ENCODE peak calls at places on chromosomes 11 and 22, in four cellular contexts. L, U, W and Q are unnamed samples. For H3K4me1, the result is how much of the 10 kb centered on the place peaks cover.

GRCh38 chr11:16986434-16987204 is 27.6 kb downstream of the PLEKHA7 start:
- DNase-seq in L (no peak), U (no peak), W (no peak), Q (no peak)

GRCh38 chr11:45178890-45179663 is 32.6 kb downstream of the PRDM11 start:
- DNase-seq in L (no peak), U (no peak), W (no peak), Q (no peak)

GRCh38 chr11:111000400-111001090 is 245.0 kb upstream of the POU2AF2 start:
- DNase-seq in L (no peak), U (no peak), W (peak), Q (no peak)

GRCh38 chr22:33013531-33014162 is 44.5 kb downstream of the SYN3 start:
- DNase-seq in L (no peak), U (no peak), W (no peak), Q (no peak)

GRCh38 chr11:2446590-2447252 is 1.9 kb downstream of the KCNQ1 start:
- DNase-seq in L (no peak), U (no peak), W (peak), Q (peak)

GRCh38 chr11:117384045-117384444 is 56.4 kb downstream of the CEP164 start:
- DNase-seq in L (peak), U (no peak), W (no peak), Q (no peak)

GRCh38 chr11:3810446-3810845 is 2.1 kb downstream of the PGAP2 start:
- DNase-seq in L (no peak), U (no peak), W (no peak), Q (no peak)

GRCh38 chr11:33329705-33330329 is 72.6 kb downstream of the HIPK3 start:
- DNase-seq in L (peak), U (no peak), W (peak), Q (no peak)

GRCh38 chr22:19887251-19887985 is 32.7 kb upstream of the GNB1L start:
- DNase-seq in L (no peak), U (no peak), W (no peak), Q (no peak)

GRCh38 chr22:44118645-44119315 is 61.9 kb upstream of the PARVG start:
- DNase-seq in L (peak), U (no peak), W (no peak), Q (no peak)

GRCh38 chr22:37970864-37971263 is 13.5 kb downstream of the SOX10 start:
- DNase-seq in L (no peak), U (no peak), W (no peak), Q (no peak)

GRCh38 chr22:29716814-29717213 is 3.0 kb upstream of the CABP7 start:
- DNase-seq in L (no peak), U (peak), W (no peak), Q (no peak)

GRCh38 chr11:128465946-128466688 is 121.2 kb downstream of the ETS1 start:
- DNase-seq in L (no peak), U (no peak), W (no peak), Q (no peak)

GRCh38 chr11:61959026-61959608 is 8.3 kb downstream of the FTH1 start:
- DNase-seq in L (no peak), U (no peak), W (no peak), Q (no peak)

GRCh38 chr11:64854534-64855502 is 10.4 kb upstream of the CDC42BPG start:
- DNase-seq in L (peak), U (no peak), W (no peak), Q (peak)

GRCh38 chr22:50012201-50013181 is at the start of gene IL17REL:
- DNase-seq in L (peak), U (peak), W (peak), Q (no peak)

GRCh38 chr22:39916496-39916895 is 15.6 kb downstream of the GRAP2 start:
- DNase-seq in L (no peak), U (no peak), W (no peak), Q (no peak)

GRCh38 chr22:39920134-39920743 is 19.4 kb downstream of the GRAP2 start:
- DNase-seq in L (no peak), U (no peak), W (no peak), Q (no peak)

GRCh38 chr22:39915295-39915726 is 14.4 kb downstream of the GRAP2 start:
- DNase-seq in L (no peak), U (no peak), W (no peak), Q (no peak)

GRCh38 chr22:39917091-39917703 is 16.3 kb downstream of the GRAP2 start:
- DNase-seq in L (no peak), U (no peak), W (no peak), Q (no peak)

GRCh38 chr22:39917776-39918493 is 17.1 kb downstream of the GRAP2 start:
- DNase-seq in L (no peak), U (no peak), W (peak), Q (no peak)
- H3K4me1 ChIP-seq in L (under half), U (under half), W (under half), Q (under half)

DNA sequence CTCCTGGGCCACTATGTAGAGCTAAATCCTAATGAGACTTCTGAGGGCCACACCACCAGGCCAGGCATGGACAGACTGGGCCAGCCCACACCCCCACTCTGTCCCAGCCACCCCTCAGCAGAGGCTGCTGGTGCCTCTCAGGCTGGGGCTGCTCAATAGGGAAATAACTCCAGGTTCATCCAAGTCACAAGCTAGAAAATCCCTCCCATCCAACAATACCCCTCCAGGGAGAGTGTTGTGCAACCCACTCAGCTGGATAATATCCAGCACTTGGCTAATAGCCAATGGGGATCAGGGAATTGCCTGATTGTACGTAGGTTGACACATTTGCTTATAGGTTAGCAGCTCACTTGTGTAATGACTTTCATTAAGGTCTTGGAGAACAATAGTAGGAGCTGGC is 64.1 kb upstream of the WNT11 start:
- DNase-seq in L (no peak), U (no peak), W (no peak), Q (peak)
- TF ChIP-seq POLR2AphosphoS5 in L (peak), U (no peak), W (no peak), Q (peak)

GRCh38 chr11:69944146-69944795 is 125.1 kb upstream of the FGF3 start:
- DNase-seq in L (no peak), U (no peak), W (no peak), Q (no peak)
- H3K4me1 ChIP-seq in L (under half), U (under half), W (under half), Q (under half)

DNA sequence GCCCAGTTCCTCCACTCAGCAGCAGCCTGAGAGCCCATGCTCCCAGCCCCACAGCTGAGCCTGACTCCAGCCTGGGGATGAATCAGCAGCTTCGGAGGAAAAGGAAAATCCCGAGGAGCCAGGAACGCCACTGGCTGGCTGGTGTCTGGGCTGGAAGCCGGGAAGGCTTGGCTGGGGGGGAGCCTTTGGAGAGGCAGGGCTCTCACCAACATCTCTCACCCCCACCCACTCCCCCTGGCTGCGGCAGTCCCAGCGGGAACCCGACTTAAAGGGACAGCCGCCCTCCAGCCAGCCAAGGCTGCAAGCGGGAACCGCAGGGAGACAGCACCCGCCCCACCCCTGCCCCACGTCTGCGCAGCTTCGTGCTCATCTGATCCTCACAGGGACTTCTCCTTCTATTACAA is 28.4 kb downstream of the KIAA0930 start:
- DNase-seq in L (peak), U (no peak), W (peak), Q (peak)
- TF ChIP-seq POLR2AphosphoS5 in L (no peak), U (no peak), W (no peak), Q (no peak)

GRCh38 chr11:114179234-114179941 is 116.8 kb upstream of the NNMT start:
- DNase-seq in L (peak), U (no peak), W (no peak), Q (no peak)

GRCh38 chr11:114182471-114182968 is 113.7 kb upstream of the NNMT start:
- DNase-seq in L (no peak), U (no peak), W (no peak), Q (no peak)

GRCh38 chr11:114180301-114181055 is 115.7 kb upstream of the NNMT start:
- DNase-seq in L (no peak), U (no peak), W (peak), Q (no peak)

GRCh38 chr11:114181752-114182151 is 114.4 kb upstream of the NNMT start:
- DNase-seq in L (no peak), U (no peak), W (no peak), Q (no peak)

GRCh38 chr11:114181195-114181594 is 115.0 kb upstream of the NNMT start:
- DNase-seq in L (no peak), U (no peak), W (no peak), Q (no peak)
- H3K4me1 ChIP-seq in L (half or more), U (under half), W (under half), Q (half or more)

GRCh38 chr11:83118814-83119213 is 38.1 kb upstream of the PCF11 start:
- DNase-seq in L (no peak), U (no peak), W (no peak), Q (no peak)

GRCh38 chr11:83112886-83113285 is 41.2 kb upstream of the RAB30 start:
- DNase-seq in L (no peak), U (no peak), W (no peak), Q (no peak)

GRCh38 chr11:83115551-83115950 is 41.4 kb upstream of the PCF11 start:
- DNase-seq in L (peak), U (no peak), W (no peak), Q (no peak)

GRCh38 chr11:83119216-83119615 is 37.7 kb upstream of the PCF11 start:
- DNase-seq in L (no peak), U (no peak), W (no peak), Q (no peak)

DNA sequence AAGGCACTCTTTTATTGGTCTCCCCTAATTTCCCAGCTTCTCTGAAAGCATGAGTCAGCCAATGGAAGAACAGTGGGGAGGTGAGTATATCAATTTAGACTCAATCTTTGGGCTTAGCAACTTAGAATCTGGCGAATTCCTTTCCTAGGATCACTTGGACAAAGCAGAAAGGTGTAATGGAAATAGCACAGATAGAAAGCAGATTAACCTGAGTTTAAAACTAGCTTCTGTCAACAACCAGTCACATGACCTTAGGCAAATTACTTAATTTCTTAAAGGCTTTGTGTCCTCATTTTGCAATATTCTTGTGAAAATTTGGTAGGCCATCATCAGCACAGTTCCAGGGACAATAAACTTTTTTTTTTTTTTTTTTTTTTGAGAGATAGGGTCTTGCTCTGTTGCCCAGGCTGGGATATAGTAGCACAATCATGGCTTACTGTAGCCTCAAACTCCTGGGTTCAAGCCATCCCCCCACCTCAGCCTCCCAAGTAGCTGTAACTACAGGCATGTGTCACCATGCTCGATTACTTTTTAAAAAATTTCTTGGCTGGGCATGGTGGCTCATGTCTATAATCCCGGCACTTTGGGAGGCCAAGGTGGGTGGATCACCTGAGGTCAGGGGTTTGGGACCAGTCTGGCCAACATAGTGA is 40.8 kb upstream of the PCF11 start:
- DNase-seq in L (no peak), U (no peak), W (no peak), Q (no peak)
- TF ChIP-seq POLR2AphosphoS5 in L (no peak), U (no peak), W (no peak), Q (no peak)